ENCODE peak calls at places on chromosomes 12 and 14, in nine cellular contexts. V is GM12892; L is naive thymus-derived CD4-positive, alpha-beta T cell; D is nephron progenitor cell; P is left cardiac atrium; B is neural crest cell; X is neural progenitor cell; K is HEK293T; Y is activated CD4-positive, alpha-beta memory T cell treated with anti-CD3 and anti-CD28 coated beads, Interleukin-2, amount 10 ng/mL, durations not matched to agents 7 days and 5 days. H is an unnamed sample.

GRCh38 chr12:9049520-9050133 is 60.3 kb downstream of the KLRG1 start:
- DNase-seq in B (no peak), V (no peak), X (peak), L (peak), Y (no peak), K (peak), D (peak), P (no peak), H (peak)

GRCh38 chr14:60161176-60162107 is 3.8 kb downstream of the DHRS7 start:
- DNase-seq in L (no peak), B (no peak), Y (no peak), P (no peak), D (no peak), K (no peak), X (no peak), V (no peak), H (peak)

GRCh38 chr14:29757711-29758233 is 169.9 kb downstream of the PRKD1 start:
- DNase-seq in K (no peak), B (no peak), X (no peak), D (no peak), L (no peak), P (no peak), Y (no peak), V (no peak), H (no peak)

GRCh38 chr12:107822356-107822755 is 47.9 kb downstream of the ASCL4 start:
- DNase-seq in V (no peak), L (no peak), B (no peak), Y (no peak), D (no peak), P (no peak), K (no peak), X (peak), H (no peak)

GRCh38 chr12:131827961-131828534 is at the start of gene MMP17:
- DNase-seq in D (peak), V (peak), K (peak), L (peak), Y (no peak), B (peak), X (peak), P (peak), H (no peak)

GRCh38 chr12:75020068-75020557 is 189.5 kb downstream of the KCNC2 start:
- DNase-seq in Y (no peak), V (no peak), L (no peak), P (no peak), D (peak), K (no peak), X (no peak), B (no peak), H (no peak)

GRCh38 chr14:100640481-100641273 is 53.5 kb upstream of the BEGAIN start:
- DNase-seq in Y (peak), P (no peak), K (no peak), X (no peak), D (no peak), V (no peak), B (no peak), L (peak), H (no peak)

GRCh38 chr14:35122696-35123387 is 490 bp downstream of the PRORP start:
- DNase-seq in B (no peak), P (no peak), L (no peak), V (no peak), Y (peak), D (no peak), X (no peak), K (no peak), H (peak)

GRCh38 chr14:104563742-104564615 is 15.6 kb upstream of the C14orf180 start:
- DNase-seq in V (peak), P (peak), Y (peak), D (peak), B (peak), L (peak), K (peak), X (peak), H (peak)

GRCh38 chr14:93006484-93007128 is 83.7 kb downstream of the CHGA start:
- DNase-seq in L (no peak), X (no peak), B (no peak), V (no peak), D (no peak), Y (no peak), P (no peak), K (no peak), H (no peak)

GRCh38 chr12:87368259-87368658 is 660.9 kb downstream of the C12orf50 start:
- DNase-seq in P (no peak), V (no peak), B (no peak), L (no peak), X (no peak), K (no peak), D (no peak), Y (no peak), H (no peak)

GRCh38 chr12:49346659-49347306 is at the start of gene DNAJC22:
- DNase-seq in B (no peak), K (peak), X (peak), D (peak), Y (peak), V (no peak), P (no peak), L (no peak), H (peak)

GRCh38 chr14:39339003-39339402 is 93.2 kb downstream of the FBXO33 start:
- DNase-seq in X (peak), Y (no peak), P (no peak), D (peak), V (no peak), K (peak), L (no peak), B (no peak), H (no peak)

GRCh38 chr12:87870061-87870460 is 159.1 kb downstream of the C12orf50 start:
- DNase-seq in B (no peak), V (no peak), L (no peak), D (no peak), K (no peak), X (no peak), P (no peak), Y (no peak), H (no peak)

GRCh38 chr12:570949-571794 is 92.1 kb downstream of the NINJ2 start:
- DNase-seq in B (no peak), L (no peak), K (no peak), X (peak), Y (no peak), V (no peak), P (peak), D (peak), H (no peak)

GRCh38 chr12:62260733-62261683 is 804 bp downstream of the USP15 start:
- DNase-seq in V (no peak), L (peak), Y (peak), B (peak), K (peak), X (peak), D (peak), P (no peak), H (peak)

GRCh38 chr12:54017845-54018607 is 9.2 kb downstream of the HOXC8 start:
- DNase-seq in X (peak), D (peak), B (peak), L (peak), P (peak), Y (peak), V (peak), K (peak), H (no peak)

GRCh38 chr12:11171953-11172675 is 1.1 kb downstream of the SMIM10L1 start:
- DNase-seq in B (no peak), Y (no peak), L (peak), P (no peak), V (no peak), D (no peak), K (peak), X (peak), H (no peak)

GRCh38 chr12:121784460-121784859 is 9.0 kb downstream of the RHOF start:
- DNase-seq in L (no peak), B (no peak), K (no peak), X (no peak), Y (no peak), P (no peak), D (no peak), V (no peak), H (no peak)

GRCh38 chr12:65170245-65170881 is 980 bp downstream of the LEMD3 start:
- DNase-seq in Y (peak), D (peak), L (peak), V (no peak), X (peak), P (peak), K (peak), B (peak), H (peak)

GRCh38 chr12:115261691-115262398 is 577.9 kb upstream of the TBX3 start:
- DNase-seq in V (no peak), D (no peak), B (no peak), K (no peak), Y (no peak), L (no peak), X (no peak), P (no peak), H (no peak)

GRCh38 chr14:75561013-75561432 is 17.4 kb upstream of the FLVCR2 start:
- DNase-seq in L (no peak), X (peak), P (peak), B (peak), V (no peak), D (peak), Y (peak), K (peak), H (peak)

GRCh38 chr12:56221233-56221756 is 427 bp downstream of the RNF41 start:
- DNase-seq in L (no peak), P (peak), Y (peak), X (peak), B (peak), D (peak), K (peak), V (no peak), H (no peak)

GRCh38 chr12:131104464-131105350 is 151.0 kb downstream of the ADGRD1 start:
- DNase-seq in P (peak), D (peak), K (peak), L (peak), V (peak), Y (peak), B (peak), X (peak), H (peak)

GRCh38 chr14:90204516-90204915 is 51.8 kb upstream of the PSMC1 start:
- DNase-seq in Y (no peak), P (no peak), V (no peak), D (no peak), K (no peak), B (no peak), X (no peak), L (no peak), H (no peak)

GRCh38 chr14:104954746-104955395 is 23.3 kb downstream of the AHNAK2 start:
- DNase-seq in X (no peak), Y (no peak), L (no peak), D (no peak), B (no peak), P (peak), V (no peak), K (no peak), H (no peak)

H was measured in HL-60.